ENCODE peak calls at places on chromosomes 7 and 10, in eight cellular contexts. O is Peyer's patch, H is HFF-Myc, L is GM20000, S is suprapubic skin, Z is MCF 10A, R is lung, D is HL-60. A is an unnamed sample.

GRCh38 chr10:109891105-109891504 is 32.2 kb downstream of the XPNPEP1 start:
- DNase-seq in D (no peak), R (no peak), L (no peak), S (no peak), Z (peak), O (no peak), H (no peak), A (no peak)

GRCh38 chr7:22150221-22150620 is 204.5 kb upstream of the CDCA7L start:
- DNase-seq in Z (no peak), O (no peak), L (no peak), D (no peak), H (no peak), R (no peak), S (no peak), A (peak)

GRCh38 chr7:75813084-75813483 is 522 bp downstream of the CCL24 start:
- DNase-seq in H (no peak), D (no peak), Z (no peak), R (no peak), L (no peak), O (no peak), S (no peak), A (no peak)

GRCh38 chr7:124764847-124765400 is 668 bp downstream of the GPR37 start:
- DNase-seq in D (no peak), O (no peak), S (peak), R (no peak), H (no peak), Z (peak), L (peak), A (peak)

GRCh38 chr10:70528726-70529362 is 50.3 kb downstream of the PALD1 start:
- DNase-seq in R (no peak), Z (peak), L (no peak), D (no peak), S (no peak), O (no peak), H (no peak), A (peak)

GRCh38 chr10:129415261-129416135 is 51.5 kb upstream of the MGMT start:
- DNase-seq in S (no peak), H (no peak), O (no peak), D (no peak), Z (no peak), R (no peak), L (no peak), A (no peak)

GRCh38 chr7:26813426-26813825 is 51.0 kb downstream of the SKAP2 start:
- DNase-seq in R (no peak), D (no peak), L (no peak), Z (no peak), H (no peak), O (no peak), S (no peak), A (no peak)

GRCh38 chr7:25031432-25031831 is 51.5 kb upstream of the OSBPL3 start:
- DNase-seq in H (no peak), L (no peak), S (no peak), Z (no peak), D (no peak), R (no peak), O (no peak), A (no peak)

GRCh38 chr7:6589829-6590644 is at the start of gene INTS15:
- DNase-seq in S (peak), L (peak), R (peak), O (peak), H (no peak), Z (peak), D (peak), A (peak)

GRCh38 chr10:31520982-31521381 is 202.0 kb downstream of the ZEB1 start:
- DNase-seq in O (no peak), S (no peak), H (no peak), Z (no peak), R (no peak), D (no peak), L (no peak), A (no peak)

GRCh38 chr7:114921636-114922150 is at the start of gene MDFIC:
- DNase-seq in H (no peak), L (no peak), O (peak), R (no peak), Z (no peak), D (no peak), S (peak), A (no peak)

GRCh38 chr7:1536768-1537630 is 6.5 kb downstream of the MAFK start:
- DNase-seq in Z (peak), D (no peak), S (peak), H (peak), O (peak), L (no peak), R (peak), A (peak)

GRCh38 chr7:71787513-71787912 is 624.6 kb downstream of the CALN1 start:
- DNase-seq in H (no peak), O (no peak), Z (peak), L (no peak), D (no peak), S (no peak), R (no peak), A (no peak)

GRCh38 chr10:79282388-79282787 is 64.9 kb upstream of the PPIF start:
- DNase-seq in R (no peak), S (no peak), O (no peak), L (no peak), D (no peak), H (no peak), Z (no peak), A (no peak)

GRCh38 chr10:13930123-13930522 is 343.4 kb downstream of the PRPF18 start:
- DNase-seq in Z (no peak), H (no peak), L (no peak), D (no peak), O (no peak), S (no peak), R (no peak), A (no peak)

GRCh38 chr7:16695621-16696237 is 49.7 kb downstream of the BZW2 start:
- DNase-seq in L (no peak), Z (peak), H (peak), D (peak), S (no peak), O (no peak), R (peak), A (peak)

GRCh38 chr7:12683678-12684077 is 3.8 kb upstream of the ARL4A start:
- DNase-seq in R (no peak), D (no peak), Z (no peak), O (no peak), L (no peak), H (no peak), S (no peak), A (peak)
- TF ChIP-seq CTCF in R (no peak), D (no peak), Z (peak), O (peak), L (no peak), H (peak), S (no peak), A (peak)

GRCh38 chr7:42068554-42069280 is 168.3 kb downstream of the GLI3 start:
- DNase-seq in L (no peak), Z (no peak), H (no peak), S (no peak), D (no peak), O (no peak), R (no peak), A (no peak)

GRCh38 chr7:42070068-42070467 is 166.9 kb downstream of the GLI3 start:
- DNase-seq in O (no peak), R (no peak), L (no peak), H (no peak), D (peak), Z (peak), S (no peak), A (peak)

GRCh38 chr7:42074079-42074478 is 162.9 kb downstream of the GLI3 start:
- DNase-seq in L (no peak), D (no peak), Z (no peak), R (no peak), H (no peak), S (no peak), O (no peak), A (no peak)

GRCh38 chr7:42069625-42070024 is 167.4 kb downstream of the GLI3 start:
- DNase-seq in L (no peak), O (no peak), D (no peak), H (no peak), R (no peak), Z (no peak), S (no peak), A (no peak)

DNA sequence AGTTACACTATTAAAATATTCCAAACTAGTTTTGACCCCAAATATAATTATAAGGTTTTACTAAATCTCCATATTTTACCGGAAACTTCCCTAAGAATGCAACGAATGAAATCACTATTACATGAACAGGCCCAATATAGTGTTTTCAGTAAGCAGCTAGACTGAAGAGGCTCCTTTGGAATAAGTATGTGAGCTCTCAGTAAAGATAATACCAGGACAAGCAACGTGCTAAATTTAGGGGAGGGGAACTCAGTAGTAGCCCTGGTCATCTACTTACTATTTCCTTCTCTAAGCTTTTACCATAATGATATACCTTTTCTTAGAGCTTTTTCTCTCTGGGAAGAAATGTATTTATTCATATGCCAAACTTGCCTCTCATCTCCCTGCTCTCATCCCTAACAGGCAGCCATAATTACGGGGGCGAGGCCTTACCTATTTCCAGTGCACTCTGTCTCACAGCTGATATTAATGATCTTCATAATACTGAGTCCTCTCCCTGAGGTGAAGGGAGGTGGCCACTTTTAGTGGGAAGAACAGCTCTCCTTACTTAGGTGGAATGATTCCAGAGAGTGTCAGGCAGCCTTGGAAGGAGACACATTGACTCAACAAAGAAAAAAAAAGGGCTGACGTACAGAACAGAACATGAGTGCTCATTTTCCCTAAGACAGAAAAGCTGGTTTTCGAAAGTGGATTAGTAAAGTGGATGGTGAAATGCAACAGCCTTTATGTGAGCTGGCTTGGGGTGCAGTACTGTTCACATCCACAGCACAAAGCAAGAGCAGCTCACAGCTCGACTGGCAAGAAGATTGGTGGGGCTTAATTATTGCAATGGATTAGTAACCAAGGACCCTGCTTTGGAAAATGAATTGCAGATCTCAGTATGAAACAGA is 165.4 kb downstream of the GLI3 start:
- DNase-seq in H (no peak), D (no peak), L (no peak), O (no peak), R (no peak), Z (peak), S (no peak), A (peak)
- TF ChIP-seq CTCF in H (no peak), D (no peak), L (no peak), O (no peak), R (no peak), Z (no peak), S (peak), A (no peak)

GRCh38 chr7:143299840-143300239 is 11.7 kb downstream of the CASP2 start:
- DNase-seq in Z (peak), O (peak), D (no peak), R (no peak), S (no peak), L (no peak), H (no peak), A (no peak)
- TF ChIP-seq CTCF in Z (peak), O (peak), D (peak), R (peak), S (no peak), L (peak), H (peak), A (peak)

GRCh38 chr7:157874870-157875229 is 538.0 kb downstream of the DNAJB6 start:
- DNase-seq in L (no peak), H (no peak), S (no peak), Z (no peak), R (no peak), O (no peak), D (peak), A (no peak)

GRCh38 chr7:157874208-157874816 is 537.5 kb downstream of the DNAJB6 start:
- DNase-seq in H (no peak), L (no peak), O (no peak), Z (no peak), D (no peak), S (no peak), R (no peak), A (no peak)

GRCh38 chr7:157877298-157877840 is 540.6 kb downstream of the DNAJB6 start:
- DNase-seq in R (no peak), H (no peak), L (no peak), D (no peak), S (no peak), O (no peak), Z (no peak), A (no peak)

GRCh38 chr7:157875230-157876179 is 538.7 kb downstream of the DNAJB6 start:
- DNase-seq in H (no peak), O (no peak), Z (no peak), R (no peak), S (no peak), L (no peak), D (peak), A (no peak)

DNA sequence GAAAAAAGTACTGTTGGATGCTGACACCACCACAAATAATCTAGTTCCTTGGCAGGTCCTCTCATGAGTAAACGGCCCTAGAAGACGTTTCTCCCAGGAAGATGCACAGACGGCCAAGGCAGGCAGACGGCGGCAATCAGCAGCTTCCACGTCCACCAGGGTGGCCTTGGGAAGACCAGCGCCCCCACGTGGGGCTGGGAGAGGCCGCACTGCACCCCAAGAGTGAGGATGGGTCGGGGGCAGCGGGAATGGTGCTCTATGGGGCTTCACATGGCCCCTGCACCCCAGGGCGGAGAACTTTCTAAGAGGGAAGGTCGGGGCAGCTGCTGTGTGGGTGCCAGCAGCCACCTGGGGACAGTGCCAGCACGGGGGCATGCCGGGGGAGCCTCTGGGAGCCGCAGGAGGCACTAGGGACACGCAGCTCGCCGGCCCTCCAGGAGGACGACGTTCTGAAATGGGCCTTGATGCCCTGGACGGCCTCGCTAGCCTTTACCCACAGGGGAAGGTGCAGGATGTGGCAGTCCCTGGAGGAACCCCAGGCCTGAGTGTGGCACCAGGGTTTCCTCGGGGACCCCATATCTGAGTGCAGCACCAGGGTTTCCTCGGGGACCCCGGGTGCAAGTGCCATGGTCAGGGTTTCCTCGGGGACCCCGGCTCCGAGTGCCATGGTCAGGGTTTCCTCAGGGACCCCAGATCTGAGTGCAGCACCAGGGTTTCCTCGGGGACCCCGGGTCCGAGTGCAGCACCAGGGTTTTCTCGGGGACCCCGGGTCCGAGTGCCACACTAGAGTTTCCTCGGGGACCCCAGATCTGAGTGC is 539.9 kb downstream of the DNAJB6 start:
- DNase-seq in L (no peak), O (no peak), S (no peak), D (no peak), H (no peak), Z (no peak), R (no peak), A (no peak)
- TF ChIP-seq CTCF in L (no peak), O (no peak), S (no peak), D (no peak), H (no peak), Z (no peak), R (no peak), A (no peak)

GRCh38 chr10:99435986-99436633 is 5.7 kb upstream of the GOT1 start:
- DNase-seq in R (no peak), D (no peak), O (no peak), L (peak), Z (peak), S (no peak), H (no peak), A (no peak)

GRCh38 chr10:99432881-99433280 is 2.5 kb upstream of the GOT1 start:
- DNase-seq in Z (no peak), R (no peak), S (no peak), H (no peak), L (no peak), O (no peak), D (no peak), A (no peak)

GRCh38 chr10:99432047-99432446 is 1.6 kb upstream of the GOT1 start:
- DNase-seq in L (no peak), O (no peak), S (no peak), Z (no peak), R (no peak), H (no peak), D (no peak), A (no peak)

GRCh38 chr10:99431190-99431549 is 746 bp upstream of the GOT1 start:
- DNase-seq in H (no peak), S (peak), Z (peak), R (peak), D (peak), L (no peak), O (peak), A (peak)

DNA sequence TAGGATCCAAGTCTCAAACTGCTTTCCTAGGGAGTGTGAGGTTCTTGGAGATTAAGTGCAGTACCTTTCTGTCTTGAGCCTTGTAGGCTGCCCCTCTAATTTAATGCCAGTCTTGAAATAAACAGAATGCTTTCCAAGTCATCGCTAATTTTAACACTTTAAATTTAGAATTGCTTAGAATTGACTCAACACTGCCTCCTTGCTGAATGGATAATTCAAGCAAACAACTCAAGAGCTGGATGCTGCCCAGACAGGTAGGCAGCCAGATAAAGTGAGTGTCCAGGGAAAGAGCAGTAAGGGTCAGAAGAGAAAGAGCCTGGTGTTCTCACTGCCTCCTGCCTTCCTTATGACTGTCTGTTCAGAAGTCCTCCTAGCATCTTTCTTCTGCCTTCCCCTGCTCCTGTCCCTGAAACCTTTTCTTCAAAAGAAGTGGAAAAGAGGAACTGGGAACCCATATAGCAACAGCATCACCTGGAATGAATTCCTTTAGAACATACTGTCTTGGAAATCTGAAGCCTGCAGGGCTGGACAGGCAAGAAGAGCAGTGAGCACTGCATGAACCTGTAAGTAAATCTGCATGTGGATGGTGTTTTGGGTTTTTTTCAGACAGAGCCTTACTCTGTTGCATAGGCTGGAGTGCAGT is 3.1 kb upstream of the GOT1 start:
- DNase-seq in O (no peak), D (no peak), Z (peak), L (no peak), H (no peak), S (no peak), R (no peak), A (no peak)
- TF ChIP-seq CTCF in O (peak), D (no peak), Z (no peak), L (no peak), H (peak), S (no peak), R (no peak), A (no peak)

A was measured in RWPE1.